ENCODE peak calls at places on chromosome 19, in ten cellular contexts. One of them, this sample, is unnamed.

GRCh38 chr19:58181902-58182576 is 822 bp upstream of the ZNF274 start:
- DNase-seq in GM06990: no peak
- DNase-seq in kidney epithelial cell: no peak
- DNase-seq in tibial nerve: peak
- DNase-seq in spleen: peak
- DNase-seq in ovary: peak
- DNase-seq in left ventricle myocardium inferior: peak
- DNase-seq in fibroblast of pulmonary artery: peak
- DNase-seq in coronary artery: peak
- DNase-seq in H9: peak
- DNase-seq in this sample: no peak

GRCh38 chr19:16445238-16446107 is 26.3 kb downstream of the EPS15L1 start:
- DNase-seq in spleen: peak
- DNase-seq in ovary: no peak
- DNase-seq in tibial nerve: no peak
- DNase-seq in kidney epithelial cell: no peak
- DNase-seq in coronary artery: no peak
- DNase-seq in GM06990: peak
- DNase-seq in fibroblast of pulmonary artery: no peak
- DNase-seq in left ventricle myocardium inferior: no peak
- DNase-seq in H9: no peak
- DNase-seq in this sample: no peak

GRCh38 chr19:11737964-11738745 is 591 bp downstream of the ZNF823 start:
- DNase-seq in spleen: peak
- DNase-seq in kidney epithelial cell: no peak
- DNase-seq in GM06990: peak
- DNase-seq in tibial nerve: no peak
- DNase-seq in ovary: peak
- DNase-seq in left ventricle myocardium inferior: peak
- DNase-seq in H9: peak
- DNase-seq in coronary artery: peak
- DNase-seq in fibroblast of pulmonary artery: peak
- DNase-seq in this sample: no peak

GRCh38 chr19:37997911-37998344 is 90.9 kb downstream of the SIPA1L3 start:
- DNase-seq in kidney epithelial cell: peak
- DNase-seq in spleen: no peak
- DNase-seq in left ventricle myocardium inferior: no peak
- DNase-seq in coronary artery: no peak
- DNase-seq in ovary: no peak
- DNase-seq in GM06990: no peak
- DNase-seq in fibroblast of pulmonary artery: peak
- DNase-seq in H9: no peak
- DNase-seq in tibial nerve: no peak
- DNase-seq in this sample: no peak

GRCh38 chr19:47021536-47022139 is 2.0 kb downstream of the NPAS1 start:
- DNase-seq in ovary: no peak
- DNase-seq in coronary artery: no peak
- DNase-seq in left ventricle myocardium inferior: no peak
- DNase-seq in tibial nerve: no peak
- DNase-seq in spleen: peak
- DNase-seq in kidney epithelial cell: no peak
- DNase-seq in H9: peak
- DNase-seq in fibroblast of pulmonary artery: no peak
- DNase-seq in GM06990: no peak
- DNase-seq in this sample: no peak

GRCh38 chr19:52351512-52351911 is 15.5 kb downstream of the ZNF610 start:
- DNase-seq in kidney epithelial cell: no peak
- DNase-seq in left ventricle myocardium inferior: no peak
- DNase-seq in GM06990: no peak
- DNase-seq in fibroblast of pulmonary artery: no peak
- DNase-seq in ovary: no peak
- DNase-seq in H9: peak
- DNase-seq in tibial nerve: no peak
- DNase-seq in coronary artery: no peak
- DNase-seq in spleen: no peak
- DNase-seq in this sample: no peak

GRCh38 chr19:493391-494170 is 2.7 kb upstream of the MADCAM1 start:
- DNase-seq in H9: peak
- DNase-seq in spleen: no peak
- DNase-seq in tibial nerve: no peak
- DNase-seq in coronary artery: no peak
- DNase-seq in fibroblast of pulmonary artery: no peak
- DNase-seq in GM06990: no peak
- DNase-seq in left ventricle myocardium inferior: no peak
- DNase-seq in kidney epithelial cell: no peak
- DNase-seq in ovary: no peak
- DNase-seq in this sample: no peak

GRCh38 chr19:49231389-49231788 is 73.8 kb downstream of the TRPM4 start:
- DNase-seq in H9: no peak
- DNase-seq in ovary: no peak
- DNase-seq in fibroblast of pulmonary artery: no peak
- DNase-seq in spleen: no peak
- DNase-seq in coronary artery: no peak
- DNase-seq in left ventricle myocardium inferior: no peak
- DNase-seq in kidney epithelial cell: no peak
- DNase-seq in GM06990: peak
- DNase-seq in tibial nerve: no peak
- DNase-seq in this sample: peak

GRCh38 chr19:728011-728410 is 19.3 kb downstream of the PALM start:
- DNase-seq in spleen: peak
- DNase-seq in H9: no peak
- DNase-seq in fibroblast of pulmonary artery: peak
- DNase-seq in coronary artery: no peak
- DNase-seq in kidney epithelial cell: no peak
- DNase-seq in GM06990: no peak
- DNase-seq in tibial nerve: no peak
- DNase-seq in left ventricle myocardium inferior: peak
- DNase-seq in ovary: no peak
- DNase-seq in this sample: no peak

GRCh38 chr19:19900124-19900523 is 622 bp upstream of the ZNF93 start:
- DNase-seq in tibial nerve: no peak
- DNase-seq in kidney epithelial cell: peak
- DNase-seq in left ventricle myocardium inferior: no peak
- DNase-seq in H9: no peak
- DNase-seq in fibroblast of pulmonary artery: peak
- DNase-seq in coronary artery: no peak
- DNase-seq in GM06990: no peak
- DNase-seq in ovary: no peak
- DNase-seq in spleen: no peak
- DNase-seq in this sample: no peak

GRCh38 chr19:30665449-30665848 is 293.3 kb downstream of the ZNF536 start:
- DNase-seq in left ventricle myocardium inferior: no peak
- DNase-seq in H9: no peak
- DNase-seq in ovary: no peak
- DNase-seq in coronary artery: peak
- DNase-seq in spleen: no peak
- DNase-seq in tibial nerve: no peak
- DNase-seq in kidney epithelial cell: no peak
- DNase-seq in GM06990: no peak
- DNase-seq in fibroblast of pulmonary artery: no peak
- DNase-seq in this sample: no peak

GRCh38 chr19:42477933-42478332 is 35.2 kb upstream of the CXCL17 start:
- DNase-seq in H9: no peak
- DNase-seq in left ventricle myocardium inferior: no peak
- DNase-seq in spleen: no peak
- DNase-seq in coronary artery: no peak
- DNase-seq in tibial nerve: no peak
- DNase-seq in kidney epithelial cell: no peak
- DNase-seq in GM06990: no peak
- DNase-seq in fibroblast of pulmonary artery: no peak
- DNase-seq in ovary: no peak
- DNase-seq in this sample: no peak
- TF ChIP-seq CTCF in H9: no peak
- TF ChIP-seq CTCF in left ventricle myocardium inferior: no peak
- TF ChIP-seq CTCF in spleen: no peak
- TF ChIP-seq CTCF in coronary artery: no peak
- TF ChIP-seq CTCF in tibial nerve: no peak
- TF ChIP-seq CTCF in kidney epithelial cell: no peak
- TF ChIP-seq CTCF in GM06990: no peak
- TF ChIP-seq CTCF in fibroblast of pulmonary artery: no peak
- TF ChIP-seq CTCF in ovary: no peak
- TF ChIP-seq CTCF in this sample: no peak

DNA sequence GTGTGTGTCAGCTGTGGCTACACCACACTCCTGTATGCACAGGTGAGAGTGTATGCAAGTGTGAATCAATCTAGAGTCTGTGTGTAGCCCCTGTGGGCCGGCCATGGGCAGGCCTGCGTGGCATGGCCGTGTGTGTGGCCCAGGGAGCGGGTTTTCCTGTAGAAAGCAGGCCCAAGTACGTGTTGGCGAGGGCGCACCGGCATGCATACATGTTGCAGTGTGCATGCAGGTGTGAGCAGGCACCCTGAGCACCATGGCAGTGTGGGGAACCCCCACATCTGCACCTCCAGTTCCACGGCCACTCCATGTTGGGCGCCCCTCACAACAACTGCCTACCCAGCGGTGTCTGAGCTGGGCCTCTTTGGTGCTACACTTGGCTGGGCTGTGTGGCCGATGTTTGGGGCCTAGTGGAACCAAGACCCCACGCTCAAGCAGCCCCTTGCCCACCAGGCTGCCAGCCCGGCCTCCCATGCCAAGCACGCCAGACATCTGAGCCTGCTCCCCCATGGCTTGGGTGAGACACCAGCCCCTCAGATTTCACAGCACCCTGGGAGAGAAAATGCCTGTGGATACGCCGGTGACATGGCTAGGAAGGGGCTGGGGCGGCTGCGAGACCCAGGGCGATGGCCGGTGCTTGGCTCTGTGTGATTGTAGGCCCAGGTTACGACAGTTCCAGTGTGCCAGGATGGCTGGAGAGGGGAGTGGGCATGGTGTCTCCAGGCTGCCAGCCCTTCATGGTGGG is 2.1 kb downstream of the NFIX start:
- DNase-seq in tibial nerve: peak
- DNase-seq in fibroblast of pulmonary artery: no peak
- DNase-seq in kidney epithelial cell: no peak
- DNase-seq in H9: no peak
- DNase-seq in coronary artery: no peak
- DNase-seq in ovary: peak
- DNase-seq in GM06990: no peak
- DNase-seq in left ventricle myocardium inferior: no peak
- DNase-seq in spleen: peak
- DNase-seq in this sample: no peak
- TF ChIP-seq CTCF in tibial nerve: no peak
- TF ChIP-seq CTCF in fibroblast of pulmonary artery: no peak
- TF ChIP-seq CTCF in kidney epithelial cell: no peak
- TF ChIP-seq CTCF in H9: no peak
- TF ChIP-seq CTCF in coronary artery: no peak
- TF ChIP-seq CTCF in ovary: no peak
- TF ChIP-seq CTCF in GM06990: no peak
- TF ChIP-seq CTCF in left ventricle myocardium inferior: no peak
- TF ChIP-seq CTCF in spleen: no peak
- TF ChIP-seq CTCF in this sample: no peak

DNA sequence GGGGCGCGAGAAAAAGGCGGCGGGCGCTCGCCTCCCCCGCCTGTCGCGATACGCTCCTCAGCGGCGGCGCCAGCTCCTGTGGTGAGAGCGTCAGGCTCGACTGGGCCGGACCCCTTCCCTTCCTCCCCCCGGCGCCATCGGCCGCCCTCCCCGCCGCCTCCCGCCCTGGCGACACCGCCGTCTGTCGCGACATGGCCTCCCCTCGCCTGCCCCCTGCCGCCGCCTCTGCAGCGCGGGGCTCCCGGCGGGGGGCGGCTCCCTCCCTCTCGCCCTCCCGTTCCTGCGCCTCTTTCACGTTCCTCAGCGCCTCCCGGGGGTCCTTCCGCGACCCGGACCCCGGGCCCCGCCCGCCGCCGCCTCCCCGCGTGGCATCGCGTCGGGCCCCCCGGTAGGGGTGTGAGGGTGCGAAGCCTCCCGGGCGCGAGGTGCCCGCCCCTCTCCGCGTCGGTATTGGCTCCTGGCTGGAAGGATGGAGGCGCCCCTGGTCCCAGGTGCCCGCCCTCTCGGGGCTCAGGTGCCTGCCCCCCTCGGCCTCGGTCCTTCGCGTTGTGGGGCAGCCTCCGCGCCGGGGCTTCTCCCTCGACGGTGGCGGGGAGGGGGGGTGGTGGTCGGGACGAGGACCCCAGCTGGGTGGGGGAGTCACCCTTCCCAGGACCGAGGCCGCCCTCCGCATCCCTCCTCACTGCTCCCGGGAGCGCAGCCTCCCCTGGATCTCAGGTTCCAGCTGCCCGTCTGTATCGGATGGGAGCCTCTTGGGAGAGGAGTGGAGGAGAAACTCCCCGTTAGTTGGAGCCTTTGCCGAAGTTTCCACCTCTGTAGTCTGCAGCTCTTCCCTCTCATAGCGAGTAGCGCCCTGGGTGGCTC is 583 bp downstream of the CNOT3 start:
- DNase-seq in coronary artery: no peak
- DNase-seq in left ventricle myocardium inferior: no peak
- DNase-seq in tibial nerve: no peak
- DNase-seq in H9: no peak
- DNase-seq in GM06990: peak
- DNase-seq in kidney epithelial cell: no peak
- DNase-seq in fibroblast of pulmonary artery: no peak
- DNase-seq in spleen: peak
- DNase-seq in ovary: peak
- DNase-seq in this sample: no peak
- TF ChIP-seq CTCF in coronary artery: no peak
- TF ChIP-seq CTCF in left ventricle myocardium inferior: peak
- TF ChIP-seq CTCF in tibial nerve: no peak
- TF ChIP-seq CTCF in H9: peak
- TF ChIP-seq CTCF in GM06990: no peak
- TF ChIP-seq CTCF in kidney epithelial cell: no peak
- TF ChIP-seq CTCF in fibroblast of pulmonary artery: no peak
- TF ChIP-seq CTCF in spleen: no peak
- TF ChIP-seq CTCF in ovary: no peak
- TF ChIP-seq CTCF in this sample: peak

GRCh38 chr19:18518639-18519038 is 3.2 kb downstream of the ELL start:
- DNase-seq in left ventricle myocardium inferior: no peak
- DNase-seq in H9: no peak
- DNase-seq in spleen: no peak
- DNase-seq in tibial nerve: no peak
- DNase-seq in GM06990: no peak
- DNase-seq in ovary: no peak
- DNase-seq in fibroblast of pulmonary artery: no peak
- DNase-seq in kidney epithelial cell: no peak
- DNase-seq in coronary artery: no peak
- DNase-seq in this sample: no peak

GRCh38 chr19:18519962-18520847 is 1.7 kb downstream of the ELL start:
- DNase-seq in spleen: peak
- DNase-seq in H9: peak
- DNase-seq in coronary artery: peak
- DNase-seq in kidney epithelial cell: peak
- DNase-seq in ovary: peak
- DNase-seq in tibial nerve: peak
- DNase-seq in fibroblast of pulmonary artery: peak
- DNase-seq in left ventricle myocardium inferior: peak
- DNase-seq in GM06990: peak
- DNase-seq in this sample: no peak

GRCh38 chr19:18522124-18522861 is 423 bp upstream of the ELL start:
- DNase-seq in coronary artery: peak
- DNase-seq in ovary: peak
- DNase-seq in spleen: peak
- DNase-seq in H9: peak
- DNase-seq in left ventricle myocardium inferior: peak
- DNase-seq in GM06990: peak
- DNase-seq in tibial nerve: peak
- DNase-seq in kidney epithelial cell: peak
- DNase-seq in fibroblast of pulmonary artery: peak
- DNase-seq in this sample: peak

GRCh38 chr19:18521692-18522123 is at the start of gene ELL:
- DNase-seq in ovary: no peak
- DNase-seq in tibial nerve: no peak
- DNase-seq in H9: no peak
- DNase-seq in GM06990: no peak
- DNase-seq in left ventricle myocardium inferior: no peak
- DNase-seq in fibroblast of pulmonary artery: no peak
- DNase-seq in kidney epithelial cell: no peak
- DNase-seq in coronary artery: no peak
- DNase-seq in spleen: no peak
- DNase-seq in this sample: no peak

GRCh38 chr19:18520848-18521691 is 800 bp downstream of the ELL start:
- DNase-seq in kidney epithelial cell: no peak
- DNase-seq in spleen: peak
- DNase-seq in coronary artery: peak
- DNase-seq in fibroblast of pulmonary artery: no peak
- DNase-seq in tibial nerve: peak
- DNase-seq in ovary: peak
- DNase-seq in H9: peak
- DNase-seq in GM06990: peak
- DNase-seq in left ventricle myocardium inferior: peak
- DNase-seq in this sample: no peak
- TF ChIP-seq CTCF in kidney epithelial cell: peak
- TF ChIP-seq CTCF in spleen: no peak
- TF ChIP-seq CTCF in coronary artery: no peak
- TF ChIP-seq CTCF in fibroblast of pulmonary artery: no peak
- TF ChIP-seq CTCF in tibial nerve: no peak
- TF ChIP-seq CTCF in ovary: no peak
- TF ChIP-seq CTCF in H9: peak
- TF ChIP-seq CTCF in GM06990: no peak
- TF ChIP-seq CTCF in left ventricle myocardium inferior: no peak
- TF ChIP-seq CTCF in this sample: peak

This sample was measured in chondrocyte.